ENCODE peak calls at places on chromosomes 7 and 10, in ten cellular contexts. T is heart left ventricle, E is IMR-90, H is neural progenitor cell, F is brain microvascular endothelial cell, O is body of pancreas, G is GM06990, L is SK-N-SH, A is K562, S is mesenchymal stem cell. W is an unnamed sample.

GRCh38 chr10:128070721-128071416 is 55.4 kb downstream of the MKI67 start:
- DNase-seq in T (peak; percentile 52), E (no peak), H (no peak), F (no peak), O (no peak), G (no peak), L (no peak), A (no peak), S (no peak), W (no peak)

GRCh38 chr10:119208553-119208940 is 1.2 kb downstream of the GRK5 start:
- DNase-seq in T (no peak), E (no peak), H (no peak), F (no peak), O (no peak), G (no peak), L (no peak), A (no peak), S (peak; percentile 44), W (no peak)

GRCh38 chr10:3090914-3091313 is 23.6 kb downstream of the PFKP start:
- DNase-seq in T (no peak), E (peak; percentile 57), H (peak; percentile 48), F (no peak), O (peak; percentile 65), G (no peak), L (no peak), A (no peak), S (no peak), W (no peak)

GRCh38 chr10:72375173-72375572 is 20.5 kb upstream of the DNAJB12 start:
- DNase-seq in T (no peak), E (peak; percentile 30), H (peak; percentile 50), F (no peak), O (no peak), G (no peak), L (no peak), A (no peak), S (no peak), W (no peak)

GRCh38 chr10:132447446-132448247 is 50.6 kb downstream of the PWWP2B start:
- DNase-seq in T (peak; percentile 68), E (peak; percentile 71), H (peak; percentile 56), F (peak; percentile 76), O (peak; percentile 64), G (peak; percentile 42), L (no peak), A (no peak), S (peak; percentile 92), W (no peak)

GRCh38 chr7:139397192-139397591 is 37.5 kb downstream of the LUC7L2 start:
- DNase-seq in T (no peak), E (no peak), H (no peak), F (no peak), O (no peak), G (no peak), L (no peak), A (no peak), S (no peak), W (no peak)

GRCh38 chr7:26538683-26539082 is 247.0 kb downstream of the SNX10 start:
- DNase-seq in T (no peak), E (no peak), H (no peak), F (no peak), O (no peak), G (no peak), L (no peak), A (no peak), S (no peak), W (no peak)

GRCh38 chr10:84237199-84238051 is 3.9 kb downstream of the LRIT1 start:
- DNase-seq in T (no peak), E (no peak), H (peak; percentile 70), F (no peak), O (no peak), G (no peak), L (no peak), A (peak; percentile 65), S (no peak), W (no peak)

GRCh38 chr7:94856643-94857042 is 50.8 kb upstream of the PPP1R9A start:
- DNase-seq in T (no peak), E (no peak), H (no peak), F (no peak), O (no peak), G (no peak), L (no peak), A (no peak), S (no peak), W (no peak)

GRCh38 chr10:11168423-11169100 is 150.9 kb downstream of the CELF2 start:
- DNase-seq in T (no peak), E (no peak), H (no peak), F (no peak), O (no peak), G (no peak), L (no peak), A (no peak), S (no peak), W (no peak)

GRCh38 chr7:91603707-91604106 is 276.8 kb downstream of the MTERF1 start:
- DNase-seq in T (no peak), E (no peak), H (no peak), F (no peak), O (no peak), G (no peak), L (no peak), A (no peak), S (no peak), W (no peak)

GRCh38 chr7:50953820-50954219 is 171.1 kb upstream of the GRB10 start:
- DNase-seq in T (no peak), E (peak; percentile 15), H (peak; percentile 26), F (peak; percentile 66), O (no peak), G (no peak), L (no peak), A (no peak), S (peak; percentile 43), W (no peak)

GRCh38 chr10:103661198-103661950 is 167.9 kb downstream of the NEURL1 start:
- DNase-seq in T (peak; percentile 84), E (peak; percentile 94), H (peak; percentile 79), F (peak; percentile 83), O (peak; percentile 63), G (no peak), L (no peak), A (no peak), S (peak; percentile 88), W (no peak)

GRCh38 chr10:97376413-97376812 is 24.7 kb downstream of the RRP12 start:
- DNase-seq in T (no peak), E (no peak), H (no peak), F (no peak), O (peak; percentile 28), G (no peak), L (no peak), A (no peak), S (peak; percentile 20), W (no peak)

DNA sequence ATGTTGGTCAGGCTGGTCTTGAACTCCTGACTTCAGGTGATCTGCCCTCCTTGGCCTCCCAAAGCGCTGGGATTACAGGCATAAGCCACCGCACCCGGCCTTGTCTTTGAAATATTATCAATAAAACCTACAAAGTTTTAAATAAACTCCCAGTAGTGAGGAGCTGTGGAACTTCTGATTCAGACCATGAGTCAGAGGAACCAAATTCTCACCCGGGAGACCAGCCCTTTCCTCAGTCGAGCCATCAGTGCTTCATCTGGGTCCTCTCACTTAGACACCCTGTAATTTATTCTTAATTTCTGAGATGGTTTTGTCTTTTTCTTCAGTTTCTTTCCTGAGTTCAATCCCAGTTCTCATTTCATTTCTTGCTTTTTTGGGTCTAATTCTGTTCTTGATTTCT is 68.6 kb downstream of the DYNC2I1 start:
- DNase-seq in T (no peak), E (peak; percentile 56), H (no peak), F (peak; percentile 23), O (no peak), G (no peak), L (no peak), A (no peak), S (peak; percentile 30), W (no peak)
- H3K36me3 ChIP-seq in T (peaks cover 94% of the 10 kb centered on the region), E (peaks cover 63% of the 10 kb centered on the region), H (no peaks in the 10 kb centered on the region), F (peaks cover 40% of the 10 kb centered on the region), O (peaks cover 8% of the 10 kb centered on the region), G (peaks cover 15% of the 10 kb centered on the region), L (peaks cover 86% of the 10 kb centered on the region), A (peaks cover 96% of the 10 kb centered on the region), S (peaks cover 93% of the 10 kb centered on the region), W (peaks cover 15% of the 10 kb centered on the region)

DNA sequence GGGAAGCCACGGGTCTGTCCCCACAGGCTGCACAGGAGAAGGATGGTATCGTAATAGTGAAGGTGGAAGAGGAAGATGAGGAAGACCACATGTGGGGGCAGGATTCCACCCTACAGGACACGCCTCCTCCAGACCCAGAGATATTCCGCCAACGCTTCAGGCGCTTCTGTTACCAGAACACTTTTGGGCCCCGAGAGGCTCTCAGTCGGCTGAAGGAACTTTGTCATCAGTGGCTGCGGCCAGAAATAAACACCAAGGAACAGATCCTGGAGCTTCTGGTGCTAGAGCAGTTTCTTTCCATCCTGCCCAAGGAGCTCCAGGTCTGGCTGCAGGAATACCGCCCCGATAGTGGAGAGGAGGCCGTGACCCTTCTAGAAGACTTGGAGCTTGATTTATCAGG is 8.1 kb downstream of the ZKSCAN1 start:
- DNase-seq in T (no peak), E (no peak), H (no peak), F (no peak), O (no peak), G (no peak), L (no peak), A (no peak), S (no peak), W (no peak)
- H3K36me3 ChIP-seq in T (peaks cover 76% of the 10 kb centered on the region), E (peaks cover 46% of the 10 kb centered on the region), H (peaks cover 20% of the 10 kb centered on the region), F (peaks cover 46% of the 10 kb centered on the region), O (peaks cover 26% of the 10 kb centered on the region), G (peaks cover 23% of the 10 kb centered on the region), L (peaks cover 34% of the 10 kb centered on the region), A (peaks cover 70% of the 10 kb centered on the region), S (peaks cover 76% of the 10 kb centered on the region), W (peaks cover 53% of the 10 kb centered on the region)

DNA sequence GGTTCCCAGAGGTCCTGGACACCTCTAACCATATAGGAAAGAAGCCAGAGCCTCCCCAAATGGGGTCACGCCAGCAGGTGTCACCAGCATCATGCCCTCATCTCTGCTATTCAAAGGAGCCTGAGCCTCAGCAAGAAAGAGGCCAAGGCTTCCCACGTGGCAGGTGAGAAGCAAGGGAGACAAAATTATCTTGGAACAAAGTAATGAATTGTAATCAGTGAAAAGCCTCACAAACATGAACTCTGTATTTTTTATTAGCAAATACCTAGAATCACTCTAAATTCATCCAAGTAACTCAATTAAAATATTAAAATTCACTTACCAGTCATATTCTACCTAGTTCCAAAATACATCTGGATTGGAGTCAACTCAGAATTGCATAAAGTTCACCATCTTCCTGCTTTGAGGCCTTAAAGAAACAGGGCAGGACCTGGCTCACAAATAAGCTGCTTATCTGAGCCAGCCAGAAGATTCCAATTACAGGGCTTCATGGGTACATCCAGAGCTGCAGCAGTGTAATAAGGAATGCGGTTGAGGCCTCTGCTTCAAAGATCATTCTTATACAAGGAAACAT is 68.7 kb downstream of the SGMS1 start:
- DNase-seq in T (no peak), E (peak; percentile 67), H (peak; percentile 40), F (peak; percentile 43), O (peak; percentile 15), G (no peak), L (no peak), A (peak; percentile 71), S (no peak), W (peak; percentile 21)
- H3K36me3 ChIP-seq in T (no peaks in the 10 kb centered on the region), E (peaks cover 1% of the 10 kb centered on the region), H (no peaks in the 10 kb centered on the region), F (no peaks in the 10 kb centered on the region), O (no peaks in the 10 kb centered on the region), G (no peaks in the 10 kb centered on the region), L (no peaks in the 10 kb centered on the region), A (peaks cover 10% of the 10 kb centered on the region), S (no peaks in the 10 kb centered on the region), W (no peaks in the 10 kb centered on the region)

DNA sequence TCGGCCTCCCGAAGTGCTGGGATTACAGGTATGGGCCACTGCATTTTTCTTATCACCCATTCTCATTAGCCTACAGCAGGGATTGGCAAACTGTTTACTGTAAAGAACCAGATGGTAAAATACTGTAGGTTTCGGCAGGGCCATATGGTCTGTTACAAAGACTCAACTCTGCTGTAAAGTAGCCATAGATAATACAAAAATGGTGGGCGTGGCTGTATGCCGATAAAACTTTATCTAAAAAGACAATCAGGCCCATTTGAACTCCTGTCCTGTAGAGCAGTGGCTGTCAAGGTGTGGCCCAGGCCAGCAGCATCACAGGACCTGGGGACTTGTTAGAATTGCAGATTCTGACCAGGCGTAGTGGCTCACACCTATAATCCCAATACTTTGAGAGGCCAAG is 134.3 kb downstream of the CUX1 start:
- DNase-seq in T (no peak), E (no peak), H (no peak), F (no peak), O (no peak), G (no peak), L (no peak), A (no peak), S (no peak), W (no peak)
- H3K36me3 ChIP-seq in T (no peaks in the 10 kb centered on the region), E (no peaks in the 10 kb centered on the region), H (no peaks in the 10 kb centered on the region), F (no peaks in the 10 kb centered on the region), O (no peaks in the 10 kb centered on the region), G (no peaks in the 10 kb centered on the region), L (no peaks in the 10 kb centered on the region), A (no peaks in the 10 kb centered on the region), S (no peaks in the 10 kb centered on the region), W (no peaks in the 10 kb centered on the region)

W was measured in BE2C.